ENCODE peak calls at places on chromosomes 13 and 19, in five cellular contexts. D is GM12878, T is HepG2, U is K562, K is SK-N-SH. M is an unnamed sample.
A peak's percentile ranks its signal among the peaks of the same experiment; 100 is the strongest.

GRCh38 chr13:113216165-113217056 is 7.0 kb downstream of the CUL4A start:
- DNase-seq in U (no peak), D (no peak), K (no peak), T (peak; percentile 45), M (no peak)

GRCh38 chr13:42355118-42355840 is 83.3 kb downstream of the AKAP11 start:
- DNase-seq in D (no peak), K (no peak), T (no peak), U (no peak), M (no peak)

GRCh38 chr13:108812165-108812564 is 182.8 kb downstream of the MYO16 start:
- DNase-seq in U (no peak), T (no peak), D (no peak), K (no peak), M (no peak)

GRCh38 chr13:38636756-38637155 is 50.1 kb upstream of the FREM2 start:
- DNase-seq in D (no peak), K (no peak), T (no peak), U (no peak), M (no peak)

GRCh38 chr13:37701306-37701705 is 102.7 kb upstream of the POSTN start:
- DNase-seq in U (no peak), K (no peak), T (no peak), D (no peak), M (no peak)

GRCh38 chr13:40271931-40272775 is 394.3 kb downstream of the FOXO1 start:
- DNase-seq in D (no peak), K (no peak), T (no peak), U (no peak), M (no peak)

GRCh38 chr19:36030264-36031148 is 2.2 kb downstream of the CLIP3 start:
- DNase-seq in T (no peak), D (peak; percentile 23), U (no peak), K (peak; percentile 34), M (no peak)

GRCh38 chr19:12208221-12208620 is 45.3 kb downstream of the ZNF136 start:
- DNase-seq in K (no peak), U (no peak), T (peak; percentile 64), D (no peak), M (no peak)

GRCh38 chr13:44576396-44577235 is 486 bp upstream of the TSC22D1 start:
- DNase-seq in K (peak; percentile 68), U (peak; percentile 30), T (no peak), D (no peak), M (no peak)

GRCh38 chr19:54616840-54617560 is 13.3 kb upstream of the LILRB1 start:
- DNase-seq in T (no peak), D (peak; percentile 93), U (no peak), K (no peak), M (no peak)

GRCh38 chr19:46821512-46822359 is 28.9 kb downstream of the AP2S1 start:
- DNase-seq in U (no peak), D (no peak), K (no peak), T (no peak), M (no peak)

GRCh38 chr19:49749771-49750170 is 13.3 kb downstream of the TSKS start:
- DNase-seq in D (no peak), T (no peak), U (no peak), K (no peak), M (no peak)

GRCh38 chr13:110047511-110047910 is 259.4 kb downstream of the COL4A1 start:
- DNase-seq in U (no peak), T (no peak), D (no peak), K (peak; percentile 42), M (no peak)

GRCh38 chr19:43776285-43776684 is 4.5 kb downstream of the KCNN4 start:
- DNase-seq in K (no peak), D (no peak), U (peak; percentile 64), T (no peak), M (no peak)

GRCh38 chr19:35135389-35135909 is 590 bp upstream of the LGI4 start:
- DNase-seq in K (peak; percentile 98), U (peak; percentile 93), T (peak; percentile 65), D (no peak), M (peak; percentile 44)

GRCh38 chr19:35208121-35208520 is 20.4 kb downstream of the FAM187B start:
- DNase-seq in U (no peak), T (no peak), D (no peak), K (no peak), M (no peak)

GRCh38 chr13:102276479-102276878 is 125.4 kb downstream of the FGF14 start:
- DNase-seq in U (no peak), T (no peak), D (no peak), K (no peak), M (no peak)

GRCh38 chr13:109271061-109271460 is 515.3 kb downstream of the IRS2 start:
- DNase-seq in K (no peak), D (no peak), T (no peak), U (no peak), M (peak; percentile 36)

GRCh38 chr19:32018014-32018413 is 327.4 kb upstream of the ZNF507 start:
- DNase-seq in D (no peak), K (no peak), T (no peak), U (no peak), M (no peak)

GRCh38 chr13:101708115-101708514 is 255.6 kb downstream of the ITGBL1 start:
- DNase-seq in D (no peak), K (no peak), U (no peak), T (no peak), M (no peak)

GRCh38 chr19:13212759-13213330 is 62.6 kb downstream of the IER2 start:
- DNase-seq in K (peak; percentile 72), D (peak; percentile 20), T (peak; percentile 58), U (peak; percentile 83), M (peak; percentile 53)

GRCh38 chr19:47573076-47574026 is at the start of gene ZNF541:
- DNase-seq in D (no peak), K (peak; percentile 88), U (peak; percentile 57), T (no peak), M (peak; percentile 20)

GRCh38 chr19:58033741-58034475 is at the start of gene ZSCAN1:
- DNase-seq in K (peak; percentile 92), T (no peak), U (no peak), D (no peak), M (no peak)

GRCh38 chr19:49856574-49857021 is 5.6 kb downstream of the PTOV1 start:
- DNase-seq in D (no peak), U (no peak), T (no peak), K (peak; percentile 36), M (no peak)

GRCh38 chr19:54518844-54519243 is 16.2 kb downstream of the LAIR2 start:
- DNase-seq in T (peak; percentile 27), D (peak; percentile 73), U (peak; percentile 54), K (no peak), M (no peak)

GRCh38 chr19:13302521-13303270 is 152.5 kb downstream of the IER2 start:
- DNase-seq in D (no peak), U (no peak), K (no peak), T (no peak), M (no peak)

GRCh38 chr19:6204212-6204611 is 68.7 kb downstream of the ACSBG2 start:
- DNase-seq in D (no peak), K (no peak), T (peak; percentile 65), U (no peak), M (no peak)

DNA sequence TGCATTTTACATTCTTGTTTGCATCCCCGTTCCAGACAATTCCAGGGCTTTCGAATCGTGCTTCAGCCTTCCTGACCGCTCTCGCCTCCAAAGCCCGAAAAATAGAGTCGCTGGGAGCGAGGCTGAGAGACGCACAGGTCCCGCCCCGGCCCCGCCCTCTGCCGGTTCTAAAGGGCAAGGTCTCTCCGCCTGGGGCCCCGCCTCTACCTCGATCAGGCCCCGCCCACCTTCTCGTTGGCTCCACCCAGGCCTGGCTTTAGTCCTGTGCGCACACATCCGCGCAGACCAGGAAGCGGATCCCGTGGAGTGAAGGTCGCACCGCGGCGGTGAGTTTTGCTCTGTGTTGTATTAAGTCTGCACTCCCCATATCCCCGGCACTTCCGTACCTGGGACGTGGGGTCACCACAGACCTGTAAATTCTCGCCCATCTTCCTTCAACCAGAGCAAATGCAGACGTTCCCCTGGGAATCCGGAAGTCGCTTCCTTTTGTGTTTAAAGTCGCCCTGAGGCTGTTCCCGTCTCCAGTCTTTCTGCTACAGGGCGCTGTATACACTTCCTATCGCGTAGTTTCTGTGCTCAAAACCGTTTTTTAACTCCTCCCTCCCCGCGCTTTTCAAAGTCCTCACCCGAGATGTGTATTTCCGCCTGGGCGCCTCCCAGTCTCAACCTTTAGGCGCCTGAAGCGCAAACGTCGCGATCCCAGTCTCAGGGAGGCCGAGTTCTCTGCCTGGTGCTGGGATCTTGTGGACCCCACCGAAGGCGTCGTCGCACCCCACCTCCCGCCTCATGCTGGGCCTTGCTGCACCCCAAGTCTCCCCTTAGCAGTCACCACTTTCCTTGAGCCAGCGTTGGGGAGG is at the start of gene ZNF701:
- DNase-seq in K (peak; percentile 92), D (peak; percentile 72), T (peak; percentile 72), U (peak; percentile 94), M (peak; percentile 86)
- TF ChIP-seq POLR2AphosphoS5 in K (peak; percentile 98), D (peak; percentile 96), T (peak; percentile 88), U (peak; percentile 74), M (peak; percentile 91)

DNA sequence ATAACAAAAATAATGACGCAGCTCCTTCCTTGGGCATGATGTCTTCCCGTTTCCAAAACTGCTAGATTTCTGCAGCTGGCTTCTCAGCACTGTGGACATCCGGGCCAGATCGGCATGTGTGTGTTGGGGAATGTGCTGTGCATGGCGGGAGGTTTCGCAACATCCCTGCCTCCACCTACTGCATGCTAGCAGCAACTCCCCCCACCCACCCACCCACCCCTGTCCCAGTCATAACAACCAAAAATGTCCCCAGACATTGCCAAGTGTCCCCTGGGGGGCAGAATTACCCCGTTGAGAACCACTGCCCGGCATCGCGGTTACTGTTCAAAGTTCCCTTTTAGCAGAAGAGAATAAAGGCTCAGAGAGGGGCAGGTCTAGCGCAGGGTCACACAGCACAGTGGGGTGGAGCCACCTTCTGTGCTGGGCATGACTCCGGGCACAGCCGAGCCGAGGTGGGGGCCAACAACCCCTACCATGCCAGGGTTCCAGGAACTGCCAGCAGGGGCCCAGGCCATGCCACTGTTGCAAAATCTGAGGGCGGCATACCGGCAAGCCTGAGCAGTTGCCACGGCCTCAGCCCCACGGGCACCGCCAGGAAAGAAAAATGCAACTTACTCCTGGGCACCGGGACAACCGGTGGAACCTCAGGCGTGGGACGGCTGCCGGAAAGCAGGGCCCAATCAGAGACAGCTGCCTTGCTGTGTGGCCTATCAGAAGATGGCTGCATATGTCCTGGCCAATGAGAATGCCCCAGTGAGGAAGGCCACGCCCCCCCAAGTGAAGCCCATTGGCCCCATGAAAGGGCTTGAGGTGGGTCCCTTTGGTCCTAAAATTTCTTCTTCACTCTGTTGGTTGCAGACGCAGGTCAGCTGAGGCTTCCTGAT is 22.5 kb upstream of the NFIC start:
- DNase-seq in K (peak; percentile 97), D (no peak), U (peak; percentile 91), T (peak; percentile 86), M (peak; percentile 89)
- TF ChIP-seq GABPA in K (no peak), D (no peak), U (no peak), T (peak; percentile 4), M (no peak)

GRCh38 chr13:111577429-111577828 is 257.0 kb downstream of the TEX29 start:
- DNase-seq in U (no peak), K (no peak), D (no peak), T (no peak), M (no peak)

GRCh38 chr13:111575719-111576118 is 255.3 kb downstream of the TEX29 start:
- DNase-seq in T (no peak), K (no peak), D (no peak), U (no peak), M (no peak)

GRCh38 chr13:111573801-111574200 is 253.4 kb downstream of the TEX29 start:
- DNase-seq in T (no peak), K (no peak), D (no peak), U (no peak), M (no peak)

GRCh38 chr13:111575276-111575675 is 254.8 kb downstream of the TEX29 start:
- DNase-seq in D (no peak), K (no peak), T (no peak), U (no peak), M (no peak)

GRCh38 chr13:111577956-111578595 is 257.6 kb downstream of the TEX29 start:
- DNase-seq in U (no peak), K (no peak), T (no peak), D (no peak), M (no peak)
- TF ChIP-seq POLR2AphosphoS5 in U (no peak), K (no peak), T (no peak), D (no peak), M (no peak)

GRCh38 chr19:56091751-56092546 is 29.1 kb downstream of the ZNF787 start:
- DNase-seq in D (no peak), K (no peak), T (no peak), U (no peak), M (no peak)
- TF ChIP-seq GABPA in D (no peak), K (no peak), T (no peak), U (no peak), M (no peak)

M was measured in HL-60.